ENCODE peak calls at places on chromosomes 2 and 18, in seven cellular contexts. One of them, this sample, is unnamed.

GRCh38 chr2:28382755-28383154 is 9.9 kb upstream of the FOSL2 start:
- DNase-seq in NT2/D1: no peak
- DNase-seq in cardiac muscle cell: no peak
- DNase-seq in CD8-positive, alpha-beta memory T cell: no peak
- DNase-seq in fibroblast of lung: no peak
- DNase-seq in right atrium auricular region: no peak
- DNase-seq in CD4-positive, alpha-beta memory T cell: no peak
- DNase-seq in this sample: no peak

GRCh38 chr2:3662239-3662638 is 4.2 kb downstream of the ALLC start:
- DNase-seq in NT2/D1: peak; percentile 65
- DNase-seq in cardiac muscle cell: no peak
- DNase-seq in CD8-positive, alpha-beta memory T cell: no peak
- DNase-seq in fibroblast of lung: no peak
- DNase-seq in right atrium auricular region: no peak
- DNase-seq in CD4-positive, alpha-beta memory T cell: no peak
- DNase-seq in this sample: no peak

GRCh38 chr18:50287028-50287440 is 458 bp downstream of the CXXC1 start:
- DNase-seq in NT2/D1: no peak
- DNase-seq in cardiac muscle cell: no peak
- DNase-seq in CD8-positive, alpha-beta memory T cell: no peak
- DNase-seq in fibroblast of lung: no peak
- DNase-seq in right atrium auricular region: no peak
- DNase-seq in CD4-positive, alpha-beta memory T cell: no peak
- DNase-seq in this sample: no peak

GRCh38 chr18:79784965-79785770 is 12.6 kb upstream of the KCNG2 start:
- DNase-seq in NT2/D1: no peak
- DNase-seq in cardiac muscle cell: peak; percentile 30
- DNase-seq in CD8-positive, alpha-beta memory T cell: no peak
- DNase-seq in fibroblast of lung: peak; percentile 22
- DNase-seq in right atrium auricular region: no peak
- DNase-seq in CD4-positive, alpha-beta memory T cell: no peak
- DNase-seq in this sample: no peak

GRCh38 chr2:65049010-65049639 is 7.1 kb upstream of the CEP68 start:
- DNase-seq in NT2/D1: no peak
- DNase-seq in cardiac muscle cell: no peak
- DNase-seq in CD8-positive, alpha-beta memory T cell: no peak
- DNase-seq in fibroblast of lung: no peak
- DNase-seq in right atrium auricular region: no peak
- DNase-seq in CD4-positive, alpha-beta memory T cell: no peak
- DNase-seq in this sample: no peak

GRCh38 chr18:43793910-43794309 is 516.6 kb upstream of the SYT4 start:
- DNase-seq in NT2/D1: no peak
- DNase-seq in cardiac muscle cell: no peak
- DNase-seq in CD8-positive, alpha-beta memory T cell: no peak
- DNase-seq in fibroblast of lung: no peak
- DNase-seq in right atrium auricular region: no peak
- DNase-seq in CD4-positive, alpha-beta memory T cell: no peak
- DNase-seq in this sample: no peak

GRCh38 chr2:99472327-99472960 is 17.4 kb downstream of the REV1 start:
- DNase-seq in NT2/D1: no peak
- DNase-seq in cardiac muscle cell: no peak
- DNase-seq in CD8-positive, alpha-beta memory T cell: no peak
- DNase-seq in fibroblast of lung: no peak
- DNase-seq in right atrium auricular region: no peak
- DNase-seq in CD4-positive, alpha-beta memory T cell: no peak
- DNase-seq in this sample: no peak

GRCh38 chr18:79064228-79064627 is 5.0 kb upstream of the ATP9B start:
- DNase-seq in NT2/D1: no peak
- DNase-seq in cardiac muscle cell: no peak
- DNase-seq in CD8-positive, alpha-beta memory T cell: no peak
- DNase-seq in fibroblast of lung: no peak
- DNase-seq in right atrium auricular region: no peak
- DNase-seq in CD4-positive, alpha-beta memory T cell: no peak
- DNase-seq in this sample: no peak

GRCh38 chr2:21484643-21485042 is 360.9 kb downstream of the TDRD15 start:
- DNase-seq in NT2/D1: no peak
- DNase-seq in cardiac muscle cell: no peak
- DNase-seq in CD8-positive, alpha-beta memory T cell: no peak
- DNase-seq in fibroblast of lung: no peak
- DNase-seq in right atrium auricular region: no peak
- DNase-seq in CD4-positive, alpha-beta memory T cell: no peak
- DNase-seq in this sample: no peak

GRCh38 chr2:10253596-10254372 is 48.9 kb upstream of the HPCAL1 start:
- DNase-seq in NT2/D1: no peak
- DNase-seq in cardiac muscle cell: no peak
- DNase-seq in CD8-positive, alpha-beta memory T cell: no peak
- DNase-seq in fibroblast of lung: no peak
- DNase-seq in right atrium auricular region: no peak
- DNase-seq in CD4-positive, alpha-beta memory T cell: no peak
- DNase-seq in this sample: no peak

GRCh38 chr2:241909769-241910168 is 40.2 kb downstream of the RTP5 start:
- DNase-seq in NT2/D1: no peak
- DNase-seq in cardiac muscle cell: no peak
- DNase-seq in CD8-positive, alpha-beta memory T cell: no peak
- DNase-seq in fibroblast of lung: no peak
- DNase-seq in right atrium auricular region: no peak
- DNase-seq in CD4-positive, alpha-beta memory T cell: no peak
- DNase-seq in this sample: no peak
- H3K36me3 ChIP-seq in NT2/D1: peaks cover 3% of the 10 kb centered on the region
- H3K36me3 ChIP-seq in cardiac muscle cell: no peaks in the 10 kb centered on the region
- H3K36me3 ChIP-seq in CD8-positive, alpha-beta memory T cell: peaks cover 5% of the 10 kb centered on the region
- H3K36me3 ChIP-seq in fibroblast of lung: no peaks in the 10 kb centered on the region
- H3K36me3 ChIP-seq in right atrium auricular region: no peaks in the 10 kb centered on the region
- H3K36me3 ChIP-seq in CD4-positive, alpha-beta memory T cell: no peaks in the 10 kb centered on the region
- H3K36me3 ChIP-seq in this sample: no peaks in the 10 kb centered on the region

GRCh38 chr2:216134958-216135541 is 25.9 kb downstream of the XRCC5 start:
- DNase-seq in NT2/D1: no peak
- DNase-seq in cardiac muscle cell: no peak
- DNase-seq in CD8-positive, alpha-beta memory T cell: no peak
- DNase-seq in fibroblast of lung: no peak
- DNase-seq in right atrium auricular region: no peak
- DNase-seq in CD4-positive, alpha-beta memory T cell: no peak
- DNase-seq in this sample: no peak

GRCh38 chr2:216130346-216130951 is 21.3 kb downstream of the XRCC5 start:
- DNase-seq in NT2/D1: no peak
- DNase-seq in cardiac muscle cell: peak; percentile 57
- DNase-seq in CD8-positive, alpha-beta memory T cell: no peak
- DNase-seq in fibroblast of lung: no peak
- DNase-seq in right atrium auricular region: no peak
- DNase-seq in CD4-positive, alpha-beta memory T cell: no peak
- DNase-seq in this sample: no peak

GRCh38 chr2:216131175-216131926 is 22.2 kb downstream of the XRCC5 start:
- DNase-seq in NT2/D1: no peak
- DNase-seq in cardiac muscle cell: no peak
- DNase-seq in CD8-positive, alpha-beta memory T cell: no peak
- DNase-seq in fibroblast of lung: no peak
- DNase-seq in right atrium auricular region: no peak
- DNase-seq in CD4-positive, alpha-beta memory T cell: no peak
- DNase-seq in this sample: peak; percentile 31

GRCh38 chr2:216132585-216132984 is 23.4 kb downstream of the XRCC5 start:
- DNase-seq in NT2/D1: no peak
- DNase-seq in cardiac muscle cell: no peak
- DNase-seq in CD8-positive, alpha-beta memory T cell: no peak
- DNase-seq in fibroblast of lung: no peak
- DNase-seq in right atrium auricular region: no peak
- DNase-seq in CD4-positive, alpha-beta memory T cell: no peak
- DNase-seq in this sample: no peak

DNA sequence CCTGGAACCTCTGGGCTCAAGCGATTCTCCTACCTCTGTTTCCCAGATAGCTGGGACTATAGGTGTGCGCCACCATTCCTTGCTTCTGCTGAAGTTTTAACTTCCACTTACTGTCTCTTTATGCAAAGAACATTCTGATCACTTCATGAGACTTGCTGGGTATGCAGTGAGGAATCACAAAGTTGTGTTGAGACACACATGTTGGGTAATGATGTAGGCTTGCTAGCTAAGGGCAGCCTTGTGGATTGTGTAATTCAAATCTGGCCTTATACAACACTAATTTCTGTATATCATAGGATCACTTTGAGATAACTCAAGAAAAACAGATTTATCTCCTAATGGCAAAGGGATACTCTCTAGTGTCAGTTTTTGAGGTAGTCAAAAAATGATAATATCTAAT is 24.2 kb downstream of the XRCC5 start:
- DNase-seq in NT2/D1: no peak
- DNase-seq in cardiac muscle cell: peak; percentile 49
- DNase-seq in CD8-positive, alpha-beta memory T cell: no peak
- DNase-seq in fibroblast of lung: no peak
- DNase-seq in right atrium auricular region: no peak
- DNase-seq in CD4-positive, alpha-beta memory T cell: no peak
- DNase-seq in this sample: no peak
- H3K36me3 ChIP-seq in NT2/D1: peaks cover 94% of the 10 kb centered on the region
- H3K36me3 ChIP-seq in cardiac muscle cell: peaks cover 72% of the 10 kb centered on the region
- H3K36me3 ChIP-seq in CD8-positive, alpha-beta memory T cell: peaks cover 79% of the 10 kb centered on the region
- H3K36me3 ChIP-seq in fibroblast of lung: peaks cover 25% of the 10 kb centered on the region
- H3K36me3 ChIP-seq in right atrium auricular region: peaks cover 93% of the 10 kb centered on the region
- H3K36me3 ChIP-seq in CD4-positive, alpha-beta memory T cell: peaks cover 85% of the 10 kb centered on the region
- H3K36me3 ChIP-seq in this sample: peaks cover 90% of the 10 kb centered on the region

DNA sequence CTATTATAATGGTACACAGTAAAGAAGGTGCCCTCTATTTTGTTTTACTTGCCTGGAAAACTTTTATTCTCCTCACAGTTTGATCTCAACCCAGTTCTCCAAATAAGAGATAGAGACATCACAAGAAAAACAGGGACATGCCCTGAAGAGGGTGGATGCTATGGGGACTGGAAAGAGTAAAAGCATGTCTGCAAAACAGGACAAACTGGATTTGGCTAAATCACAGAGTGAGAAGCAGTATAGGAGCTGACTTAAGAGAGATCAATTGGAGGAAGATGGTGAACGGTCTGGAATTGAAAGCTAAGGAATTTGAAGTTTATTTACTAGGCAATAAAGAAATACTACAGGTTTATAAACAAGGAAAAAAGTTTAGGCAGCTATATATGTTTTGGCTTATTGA is 33.0 kb downstream of the SP140L start:
- DNase-seq in NT2/D1: no peak
- DNase-seq in cardiac muscle cell: no peak
- DNase-seq in CD8-positive, alpha-beta memory T cell: no peak
- DNase-seq in fibroblast of lung: no peak
- DNase-seq in right atrium auricular region: no peak
- DNase-seq in CD4-positive, alpha-beta memory T cell: no peak
- DNase-seq in this sample: no peak
- H3K36me3 ChIP-seq in NT2/D1: peaks cover 39% of the 10 kb centered on the region
- H3K36me3 ChIP-seq in cardiac muscle cell: no peaks in the 10 kb centered on the region
- H3K36me3 ChIP-seq in CD8-positive, alpha-beta memory T cell: peaks cover 18% of the 10 kb centered on the region
- H3K36me3 ChIP-seq in fibroblast of lung: no peaks in the 10 kb centered on the region
- H3K36me3 ChIP-seq in right atrium auricular region: no peaks in the 10 kb centered on the region
- H3K36me3 ChIP-seq in CD4-positive, alpha-beta memory T cell: peaks cover 28% of the 10 kb centered on the region
- H3K36me3 ChIP-seq in this sample: peaks cover 10% of the 10 kb centered on the region

DNA sequence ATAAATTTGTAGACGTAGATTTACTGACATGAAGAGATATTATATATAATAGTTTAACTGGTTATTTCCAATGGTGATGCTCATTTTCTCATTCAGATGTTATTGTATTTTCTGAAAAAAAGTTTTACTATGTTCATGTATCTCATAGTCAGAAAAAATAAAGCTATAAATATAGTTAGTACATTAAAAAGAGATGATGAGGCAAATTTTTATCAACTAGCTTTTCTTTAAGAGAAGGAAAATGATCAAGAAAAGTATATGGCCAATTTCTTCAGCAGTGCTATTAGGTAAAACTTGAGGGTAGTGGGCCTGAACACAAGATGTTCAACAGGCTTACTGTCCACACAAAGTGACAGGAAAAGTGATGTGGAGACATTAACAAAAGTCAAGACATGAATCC is 11.7 kb downstream of the TTC21B start:
- DNase-seq in NT2/D1: no peak
- DNase-seq in cardiac muscle cell: no peak
- DNase-seq in CD8-positive, alpha-beta memory T cell: no peak
- DNase-seq in fibroblast of lung: no peak
- DNase-seq in right atrium auricular region: no peak
- DNase-seq in CD4-positive, alpha-beta memory T cell: no peak
- DNase-seq in this sample: no peak
- H3K36me3 ChIP-seq in NT2/D1: peaks cover 69% of the 10 kb centered on the region
- H3K36me3 ChIP-seq in cardiac muscle cell: peaks cover 42% of the 10 kb centered on the region
- H3K36me3 ChIP-seq in CD8-positive, alpha-beta memory T cell: peaks cover 17% of the 10 kb centered on the region
- H3K36me3 ChIP-seq in fibroblast of lung: peaks cover 3% of the 10 kb centered on the region
- H3K36me3 ChIP-seq in right atrium auricular region: peaks cover 28% of the 10 kb centered on the region
- H3K36me3 ChIP-seq in CD4-positive, alpha-beta memory T cell: peaks cover 21% of the 10 kb centered on the region
- H3K36me3 ChIP-seq in this sample: peaks cover 47% of the 10 kb centered on the region

GRCh38 chr2:241755166-241755565 is 20.7 kb downstream of the D2HGDH start:
- DNase-seq in NT2/D1: no peak
- DNase-seq in cardiac muscle cell: no peak
- DNase-seq in CD8-positive, alpha-beta memory T cell: no peak
- DNase-seq in fibroblast of lung: no peak
- DNase-seq in right atrium auricular region: no peak
- DNase-seq in CD4-positive, alpha-beta memory T cell: no peak
- DNase-seq in this sample: no peak
- H3K36me3 ChIP-seq in NT2/D1: peaks cover 63% of the 10 kb centered on the region
- H3K36me3 ChIP-seq in cardiac muscle cell: no peaks in the 10 kb centered on the region
- H3K36me3 ChIP-seq in CD8-positive, alpha-beta memory T cell: no peaks in the 10 kb centered on the region
- H3K36me3 ChIP-seq in fibroblast of lung: peaks cover 10% of the 10 kb centered on the region
- H3K36me3 ChIP-seq in right atrium auricular region: peaks cover 37% of the 10 kb centered on the region
- H3K36me3 ChIP-seq in CD4-positive, alpha-beta memory T cell: peaks cover 9% of the 10 kb centered on the region
- H3K36me3 ChIP-seq in this sample: no peaks in the 10 kb centered on the region

This sample was measured in naive thymus-derived CD4-positive, alpha-beta T cell.